ENCODE peak calls at places on chromosome 15, in four cellular contexts. F is transverse colon, A is ovary, M is HepG2. D is an unnamed sample.

GRCh38 chr15:87656373-87656772 is 600.2 kb downstream of the NTRK3 start:
- DNase-seq in F (no peak), A (no peak), M (no peak), D (no peak)

GRCh38 chr15:80787238-80787805 is 8.2 kb downstream of the CEMIP start:
- DNase-seq in F (no peak), A (no peak), M (no peak), D (no peak)

GRCh38 chr15:38085931-38086562 is 151.6 kb downstream of the TMCO5A start:
- DNase-seq in F (no peak), A (no peak), M (no peak), D (peak; percentile 36)

GRCh38 chr15:43511012-43511885 is 6.2 kb upstream of the MAP1A start:
- DNase-seq in F (no peak), A (no peak), M (peak; percentile 20), D (no peak)

GRCh38 chr15:71543413-71543812 is 266.9 kb upstream of the NR2E3 start:
- DNase-seq in F (no peak), A (no peak), M (no peak), D (no peak)

GRCh38 chr15:25088261-25088790 is 133.5 kb downstream of the SNRPN start:
- DNase-seq in F (no peak), A (no peak), M (no peak), D (no peak)

GRCh38 chr15:74793135-74794028 is 11.5 kb downstream of the CSK start:
- DNase-seq in F (peak; percentile 59), A (no peak), M (no peak), D (no peak)

GRCh38 chr15:70856177-70856883 is 2.4 kb upstream of the LARP6 start:
- DNase-seq in F (no peak), A (no peak), M (no peak), D (no peak)

GRCh38 chr15:74787251-74788041 is 5.6 kb downstream of the CSK start:
- DNase-seq in F (peak; percentile 88), A (no peak), M (no peak), D (peak; percentile 97)

GRCh38 chr15:35540885-35541284 is 5.1 kb downstream of the DPH6 start:
- DNase-seq in F (no peak), A (no peak), M (no peak), D (no peak)

GRCh38 chr15:41151451-41152005 is 35.4 kb upstream of the INO80 start:
- DNase-seq in F (no peak), A (no peak), M (no peak), D (no peak)
- TF ChIP-seq EP300 in F (no peak), A (no peak), M (no peak), D (no peak)

GRCh38 chr15:68885070-68885469 is 45.3 kb upstream of the SPESP1 start:
- DNase-seq in F (no peak), A (no peak), M (no peak), D (no peak)
- TF ChIP-seq EP300 in F (no peak), A (no peak), M (no peak), D (no peak)

GRCh38 chr15:76198456-76199105 is 112.7 kb downstream of the ETFA start:
- DNase-seq in F (no peak), A (no peak), M (no peak), D (no peak)
- TF ChIP-seq EP300 in F (no peak), A (no peak), M (no peak), D (no peak)

DNA sequence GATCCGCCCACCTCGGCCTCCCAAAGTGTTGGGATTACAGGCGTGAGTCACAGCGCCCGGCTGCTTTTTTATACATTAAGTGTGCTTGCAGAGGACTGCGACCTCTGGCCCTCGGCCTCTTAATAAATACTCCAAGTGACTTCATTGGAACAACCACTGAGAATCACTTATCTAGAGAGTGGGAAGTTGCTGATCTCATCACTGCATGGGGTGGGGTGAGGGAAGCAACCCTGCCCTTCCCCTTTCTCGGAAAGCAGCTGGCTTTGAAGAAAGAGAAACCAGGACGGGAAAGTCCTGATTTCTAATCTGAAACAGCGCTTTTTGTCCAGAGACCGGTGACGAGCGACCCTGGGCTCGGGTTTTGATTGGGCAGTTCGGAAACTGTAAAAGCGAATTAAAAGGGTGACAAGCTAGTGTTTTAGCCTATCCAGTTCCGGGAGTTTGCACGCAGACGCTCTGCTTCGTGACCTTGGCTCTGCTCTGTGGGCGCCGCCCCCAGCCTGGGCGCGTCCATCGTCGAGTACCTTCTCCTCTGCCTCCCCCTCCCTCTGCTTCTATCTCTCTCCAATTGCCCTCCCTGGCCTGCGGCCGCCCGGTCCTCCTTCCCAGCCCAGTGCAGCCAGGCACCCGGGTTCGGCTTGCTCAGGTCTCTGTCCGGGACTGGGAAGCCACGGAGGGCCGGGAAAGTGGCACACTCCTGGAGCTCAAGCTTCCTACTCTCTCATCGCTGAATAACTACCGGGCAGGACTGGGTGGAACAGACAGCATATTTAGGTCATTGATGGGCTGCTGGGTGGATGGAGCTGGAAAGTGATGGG is 7.5 kb upstream of the TRIM69 start:
- DNase-seq in F (peak; percentile 97), A (peak; percentile 96), M (peak; percentile 96), D (peak; percentile 100)
- TF ChIP-seq EP300 in F (peak; percentile 84), A (peak; percentile 98), M (no peak), D (peak; percentile 82)

GRCh38 chr15:79436037-79436780 is 4.1 kb downstream of the MINAR1 start:
- DNase-seq in F (no peak), A (no peak), M (no peak), D (no peak)

GRCh38 chr15:79439236-79439635 is 7.1 kb downstream of the MINAR1 start:
- DNase-seq in F (no peak), A (no peak), M (no peak), D (no peak)

GRCh38 chr15:79434361-79434760 is 2.2 kb downstream of the MINAR1 start:
- DNase-seq in F (no peak), A (no peak), M (no peak), D (no peak)

GRCh38 chr15:79440355-79440908 is 8.3 kb downstream of the MINAR1 start:
- DNase-seq in F (no peak), A (no peak), M (no peak), D (no peak)

DNA sequence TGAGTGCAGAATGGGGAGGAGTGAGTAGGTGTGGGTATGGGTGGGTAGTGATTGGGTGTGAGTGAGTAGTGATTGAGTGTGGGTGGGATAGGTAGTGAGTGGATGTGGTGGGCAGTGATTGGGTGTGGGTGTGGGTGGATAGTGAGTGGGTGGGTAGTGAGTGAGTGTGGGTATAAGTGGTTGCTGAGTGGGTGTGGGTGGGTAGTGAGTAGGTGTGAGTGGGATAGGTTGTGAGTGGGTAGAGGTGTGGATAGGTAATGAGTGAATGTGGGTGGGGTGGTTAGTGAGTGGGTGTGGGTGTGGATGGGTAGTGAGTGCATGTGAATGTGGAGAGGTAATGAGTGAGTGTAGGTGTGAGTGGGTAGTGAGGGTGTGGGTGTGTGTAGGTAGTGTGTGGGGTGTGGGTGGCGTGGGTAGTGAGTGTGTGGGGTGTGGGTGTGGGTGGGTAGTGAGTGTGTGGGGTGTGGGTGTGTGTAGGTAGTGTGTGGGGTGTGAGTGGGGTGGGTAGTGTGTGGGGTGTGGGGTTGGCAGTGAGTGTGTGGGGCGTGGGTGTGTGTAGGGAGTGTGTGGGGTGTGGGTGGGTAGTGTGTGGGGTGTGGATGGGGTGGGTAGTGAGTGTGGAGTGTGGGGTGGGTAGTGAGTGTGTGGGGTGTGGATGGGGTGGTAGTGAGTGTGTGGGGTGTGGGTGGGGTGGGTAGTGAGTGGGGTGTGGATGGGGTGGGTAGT is 5.3 kb downstream of the MINAR1 start:
- DNase-seq in F (no peak), A (no peak), M (no peak), D (no peak)
- TF ChIP-seq EP300 in F (no peak), A (no peak), M (no peak), D (no peak)

GRCh38 chr15:68559342-68560310 is 19.2 kb upstream of the CORO2B start:
- DNase-seq in F (peak; percentile 66), A (peak; percentile 84), M (peak; percentile 33), D (no peak)

GRCh38 chr15:68564173-68564572 is 14.6 kb upstream of the CORO2B start:
- DNase-seq in F (no peak), A (peak; percentile 3), M (no peak), D (no peak)

GRCh38 chr15:68561146-68561545 is 17.6 kb upstream of the CORO2B start:
- DNase-seq in F (no peak), A (no peak), M (no peak), D (no peak)

GRCh38 chr15:68560501-68561113 is 18.2 kb upstream of the CORO2B start:
- DNase-seq in F (no peak), A (no peak), M (no peak), D (no peak)

DNA sequence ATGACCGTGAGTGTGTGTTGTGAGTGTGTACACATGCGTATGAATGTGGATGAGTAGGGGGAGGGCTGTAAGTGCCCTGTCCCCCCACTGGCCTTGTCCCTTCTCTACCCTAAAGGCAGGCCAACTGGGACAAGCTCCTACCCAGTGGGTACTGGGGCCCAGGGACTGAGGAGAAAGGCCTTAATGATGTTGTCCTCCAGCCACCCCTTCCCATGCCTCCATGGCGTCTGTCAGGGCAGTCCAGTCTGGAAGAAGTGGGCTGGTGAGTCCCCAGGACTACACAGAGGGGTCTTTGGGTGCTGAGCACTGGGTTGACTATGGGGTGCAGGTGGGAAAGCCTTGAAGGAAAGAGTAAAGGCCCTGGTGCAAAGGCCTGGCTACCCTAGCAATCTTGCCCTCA is 16.9 kb upstream of the CORO2B start:
- DNase-seq in F (no peak), A (no peak), M (no peak), D (no peak)
- TF ChIP-seq EP300 in F (no peak), A (no peak), M (no peak), D (no peak)

GRCh38 chr15:65089206-65089824 is 12.8 kb downstream of the KBTBD13 start:
- DNase-seq in F (no peak), A (peak; percentile 72), M (peak; percentile 56), D (no peak)

GRCh38 chr15:65088643-65089021 is 12.1 kb downstream of the KBTBD13 start:
- DNase-seq in F (peak; percentile 73), A (no peak), M (peak; percentile 64), D (no peak)

GRCh38 chr15:65087411-65087810 is 10.9 kb downstream of the KBTBD13 start:
- DNase-seq in F (no peak), A (no peak), M (no peak), D (no peak)

GRCh38 chr15:65086680-65087111 is 10.2 kb downstream of the KBTBD13 start:
- DNase-seq in F (no peak), A (no peak), M (no peak), D (no peak)

DNA sequence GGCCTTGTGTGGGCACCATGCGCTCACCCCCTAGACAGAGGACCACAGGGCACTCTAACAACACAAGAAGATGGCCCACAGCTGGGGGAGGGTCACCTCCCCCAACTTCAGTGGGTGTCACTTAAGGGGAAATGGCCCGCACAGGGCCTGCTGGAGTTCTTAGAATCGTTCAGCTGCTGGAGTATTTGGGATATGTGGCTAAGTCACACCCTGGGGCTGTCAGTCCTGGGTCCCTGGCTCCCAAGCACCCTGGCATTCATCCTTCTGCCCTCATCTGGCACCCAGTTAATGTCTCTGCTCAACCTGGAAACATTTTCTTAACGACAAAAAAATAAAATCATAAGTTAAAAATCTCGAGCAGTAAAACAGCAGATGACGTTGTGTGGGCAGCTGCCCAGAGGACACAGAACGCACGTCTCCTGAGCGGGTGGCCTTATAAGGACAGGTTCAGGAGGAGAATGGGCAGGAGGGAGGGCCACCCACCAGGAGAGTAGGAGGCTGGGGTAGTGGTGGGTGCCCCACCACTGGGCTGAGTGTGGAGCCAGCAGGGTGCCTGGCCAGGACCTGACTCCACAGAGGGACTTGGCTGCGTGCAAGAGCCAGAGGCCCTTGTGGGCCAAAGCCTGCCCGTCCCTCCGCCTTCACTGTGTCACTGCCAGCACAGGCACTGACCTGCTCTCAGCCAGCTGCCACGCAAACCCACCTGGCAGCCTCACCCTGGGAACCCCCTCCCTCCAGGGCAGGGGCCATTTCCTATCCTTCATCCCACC is 11.5 kb downstream of the KBTBD13 start:
- DNase-seq in F (peak; percentile 73), A (peak; percentile 56), M (no peak), D (no peak)
- TF ChIP-seq EP300 in F (peak; percentile 73), A (peak; percentile 11), M (no peak), D (no peak)

D was measured in GM12878.